ENCODE peak calls at places on chromosome 3, in six cellular contexts. One of them, this sample, is unnamed.
A peak's percentile ranks its signal among the peaks of the same experiment; 100 is the strongest.

GRCh38 chr3:16849240-16849639 is 35.5 kb upstream of the PLCL2 start:
- DNase-seq in activated CD4-positive, alpha-beta T cell treated with anti-CD3 and anti-CD28 coated beads for 24 hours: peak; percentile 43
- DNase-seq in osteocyte: no peak
- DNase-seq in stimulated activated CD8-positive, alpha-beta memory T cell treated with anti-CD3 and anti-CD28 coated beads, Interleukin-7, amount 100 ng/mL, for 1 hour: peak; percentile 49
- DNase-seq in OCI-LY7: peak; percentile 57
- DNase-seq in SW 1271: no peak
- DNase-seq in this sample: no peak

GRCh38 chr3:16064660-16065414 is 109.6 kb upstream of the GALNT15 start:
- DNase-seq in activated CD4-positive, alpha-beta T cell treated with anti-CD3 and anti-CD28 coated beads for 24 hours: no peak
- DNase-seq in osteocyte: no peak
- DNase-seq in stimulated activated CD8-positive, alpha-beta memory T cell treated with anti-CD3 and anti-CD28 coated beads, Interleukin-7, amount 100 ng/mL, for 1 hour: no peak
- DNase-seq in OCI-LY7: no peak
- DNase-seq in SW 1271: peak; percentile 24
- DNase-seq in this sample: no peak

GRCh38 chr3:112610121-112610520 is 30.8 kb downstream of the CCDC80 start:
- DNase-seq in activated CD4-positive, alpha-beta T cell treated with anti-CD3 and anti-CD28 coated beads for 24 hours: no peak
- DNase-seq in osteocyte: no peak
- DNase-seq in stimulated activated CD8-positive, alpha-beta memory T cell treated with anti-CD3 and anti-CD28 coated beads, Interleukin-7, amount 100 ng/mL, for 1 hour: no peak
- DNase-seq in OCI-LY7: no peak
- DNase-seq in SW 1271: no peak
- DNase-seq in this sample: no peak

GRCh38 chr3:183210341-183210740 is 42.7 kb upstream of the B3GNT5 start:
- DNase-seq in activated CD4-positive, alpha-beta T cell treated with anti-CD3 and anti-CD28 coated beads for 24 hours: no peak
- DNase-seq in osteocyte: no peak
- DNase-seq in stimulated activated CD8-positive, alpha-beta memory T cell treated with anti-CD3 and anti-CD28 coated beads, Interleukin-7, amount 100 ng/mL, for 1 hour: no peak
- DNase-seq in OCI-LY7: no peak
- DNase-seq in SW 1271: no peak
- DNase-seq in this sample: no peak

GRCh38 chr3:119257654-119258410 is 17.2 kb upstream of the B4GALT4 start:
- DNase-seq in activated CD4-positive, alpha-beta T cell treated with anti-CD3 and anti-CD28 coated beads for 24 hours: no peak
- DNase-seq in osteocyte: no peak
- DNase-seq in stimulated activated CD8-positive, alpha-beta memory T cell treated with anti-CD3 and anti-CD28 coated beads, Interleukin-7, amount 100 ng/mL, for 1 hour: no peak
- DNase-seq in OCI-LY7: peak; percentile 7
- DNase-seq in SW 1271: no peak
- DNase-seq in this sample: no peak

GRCh38 chr3:105516972-105517371 is 150.3 kb downstream of the ALCAM start:
- DNase-seq in activated CD4-positive, alpha-beta T cell treated with anti-CD3 and anti-CD28 coated beads for 24 hours: no peak
- DNase-seq in osteocyte: no peak
- DNase-seq in stimulated activated CD8-positive, alpha-beta memory T cell treated with anti-CD3 and anti-CD28 coated beads, Interleukin-7, amount 100 ng/mL, for 1 hour: no peak
- DNase-seq in OCI-LY7: no peak
- DNase-seq in SW 1271: no peak
- DNase-seq in this sample: no peak

GRCh38 chr3:148146947-148147346 is 550.8 kb upstream of the AGTR1 start:
- DNase-seq in activated CD4-positive, alpha-beta T cell treated with anti-CD3 and anti-CD28 coated beads for 24 hours: no peak
- DNase-seq in osteocyte: no peak
- DNase-seq in stimulated activated CD8-positive, alpha-beta memory T cell treated with anti-CD3 and anti-CD28 coated beads, Interleukin-7, amount 100 ng/mL, for 1 hour: no peak
- DNase-seq in OCI-LY7: no peak
- DNase-seq in SW 1271: no peak
- DNase-seq in this sample: no peak

GRCh38 chr3:160140756-160141155 is 84.5 kb upstream of the C3orf80 start:
- DNase-seq in activated CD4-positive, alpha-beta T cell treated with anti-CD3 and anti-CD28 coated beads for 24 hours: no peak
- DNase-seq in osteocyte: no peak
- DNase-seq in stimulated activated CD8-positive, alpha-beta memory T cell treated with anti-CD3 and anti-CD28 coated beads, Interleukin-7, amount 100 ng/mL, for 1 hour: no peak
- DNase-seq in OCI-LY7: no peak
- DNase-seq in SW 1271: no peak
- DNase-seq in this sample: no peak

GRCh38 chr3:150543531-150543930 is 2.8 kb downstream of the SERP1 start:
- DNase-seq in activated CD4-positive, alpha-beta T cell treated with anti-CD3 and anti-CD28 coated beads for 24 hours: no peak
- DNase-seq in osteocyte: no peak
- DNase-seq in stimulated activated CD8-positive, alpha-beta memory T cell treated with anti-CD3 and anti-CD28 coated beads, Interleukin-7, amount 100 ng/mL, for 1 hour: no peak
- DNase-seq in OCI-LY7: no peak
- DNase-seq in SW 1271: no peak
- DNase-seq in this sample: no peak

GRCh38 chr3:98068824-98069223 is 18.1 kb upstream of the OR5AC2 start:
- DNase-seq in activated CD4-positive, alpha-beta T cell treated with anti-CD3 and anti-CD28 coated beads for 24 hours: no peak
- DNase-seq in osteocyte: no peak
- DNase-seq in stimulated activated CD8-positive, alpha-beta memory T cell treated with anti-CD3 and anti-CD28 coated beads, Interleukin-7, amount 100 ng/mL, for 1 hour: no peak
- DNase-seq in OCI-LY7: no peak
- DNase-seq in SW 1271: no peak
- DNase-seq in this sample: no peak

GRCh38 chr3:4062621-4063020 is 240.5 kb upstream of the SETMAR start:
- DNase-seq in activated CD4-positive, alpha-beta T cell treated with anti-CD3 and anti-CD28 coated beads for 24 hours: no peak
- DNase-seq in osteocyte: no peak
- DNase-seq in stimulated activated CD8-positive, alpha-beta memory T cell treated with anti-CD3 and anti-CD28 coated beads, Interleukin-7, amount 100 ng/mL, for 1 hour: no peak
- DNase-seq in OCI-LY7: no peak
- DNase-seq in SW 1271: no peak
- DNase-seq in this sample: no peak

GRCh38 chr3:132289311-132289710 is 27.9 kb upstream of the ACP3 start:
- DNase-seq in activated CD4-positive, alpha-beta T cell treated with anti-CD3 and anti-CD28 coated beads for 24 hours: no peak
- DNase-seq in osteocyte: no peak
- DNase-seq in stimulated activated CD8-positive, alpha-beta memory T cell treated with anti-CD3 and anti-CD28 coated beads, Interleukin-7, amount 100 ng/mL, for 1 hour: no peak
- DNase-seq in OCI-LY7: no peak
- DNase-seq in SW 1271: no peak
- DNase-seq in this sample: no peak

GRCh38 chr3:197345381-197345780 is 47.0 kb upstream of the DLG1 start:
- DNase-seq in activated CD4-positive, alpha-beta T cell treated with anti-CD3 and anti-CD28 coated beads for 24 hours: no peak
- DNase-seq in osteocyte: no peak
- DNase-seq in stimulated activated CD8-positive, alpha-beta memory T cell treated with anti-CD3 and anti-CD28 coated beads, Interleukin-7, amount 100 ng/mL, for 1 hour: no peak
- DNase-seq in OCI-LY7: no peak
- DNase-seq in SW 1271: no peak
- DNase-seq in this sample: no peak

This sample was measured in CMK.